ENCODE peak calls at places on chromosomes 5 and 9, in nine cellular contexts. One of them, this sample, is unnamed.

GRCh38 chr5:116778015-116778414 is 203.4 kb upstream of the SEMA6A start:
- DNase-seq in activated naive CD4-positive, alpha-beta T cell: no peak
- DNase-seq in iPS DF 6.9: no peak
- DNase-seq in effector CD4-positive, alpha-beta T cell: no peak
- DNase-seq in anterior cingulate cortex: peak
- DNase-seq in vagina: no peak
- DNase-seq in amniotic stem cell: no peak
- DNase-seq in effector memory CD4-positive, alpha-beta T cell: no peak
- DNase-seq in nephron progenitor cell: peak
- DNase-seq in this sample: no peak

GRCh38 chr5:95673076-95673475 is 9.7 kb downstream of the SPATA9 start:
- DNase-seq in activated naive CD4-positive, alpha-beta T cell: no peak
- DNase-seq in iPS DF 6.9: no peak
- DNase-seq in effector CD4-positive, alpha-beta T cell: no peak
- DNase-seq in anterior cingulate cortex: no peak
- DNase-seq in vagina: no peak
- DNase-seq in amniotic stem cell: no peak
- DNase-seq in effector memory CD4-positive, alpha-beta T cell: no peak
- DNase-seq in nephron progenitor cell: no peak
- DNase-seq in this sample: no peak

GRCh38 chr5:37184748-37185364 is 64.3 kb downstream of the CPLANE1 start:
- DNase-seq in activated naive CD4-positive, alpha-beta T cell: no peak
- DNase-seq in iPS DF 6.9: no peak
- DNase-seq in effector CD4-positive, alpha-beta T cell: no peak
- DNase-seq in anterior cingulate cortex: no peak
- DNase-seq in vagina: no peak
- DNase-seq in amniotic stem cell: no peak
- DNase-seq in effector memory CD4-positive, alpha-beta T cell: no peak
- DNase-seq in nephron progenitor cell: no peak
- DNase-seq in this sample: no peak

GRCh38 chr5:39547548-39548154 is 122.9 kb upstream of the DAB2 start:
- DNase-seq in activated naive CD4-positive, alpha-beta T cell: no peak
- DNase-seq in iPS DF 6.9: no peak
- DNase-seq in effector CD4-positive, alpha-beta T cell: no peak
- DNase-seq in anterior cingulate cortex: no peak
- DNase-seq in vagina: no peak
- DNase-seq in amniotic stem cell: peak
- DNase-seq in effector memory CD4-positive, alpha-beta T cell: no peak
- DNase-seq in nephron progenitor cell: peak
- DNase-seq in this sample: no peak

GRCh38 chr9:32524558-32525461 is 1.2 kb downstream of the RIGI start:
- DNase-seq in activated naive CD4-positive, alpha-beta T cell: no peak
- DNase-seq in iPS DF 6.9: no peak
- DNase-seq in effector CD4-positive, alpha-beta T cell: no peak
- DNase-seq in anterior cingulate cortex: no peak
- DNase-seq in vagina: no peak
- DNase-seq in amniotic stem cell: no peak
- DNase-seq in effector memory CD4-positive, alpha-beta T cell: no peak
- DNase-seq in nephron progenitor cell: no peak
- DNase-seq in this sample: no peak

GRCh38 chr9:35598863-35599590 is 6.0 kb upstream of the TESK1 start:
- DNase-seq in activated naive CD4-positive, alpha-beta T cell: no peak
- DNase-seq in iPS DF 6.9: no peak
- DNase-seq in effector CD4-positive, alpha-beta T cell: no peak
- DNase-seq in anterior cingulate cortex: no peak
- DNase-seq in vagina: no peak
- DNase-seq in amniotic stem cell: no peak
- DNase-seq in effector memory CD4-positive, alpha-beta T cell: no peak
- DNase-seq in nephron progenitor cell: no peak
- DNase-seq in this sample: no peak

GRCh38 chr9:136527721-136528710 is 17.8 kb downstream of the NOTCH1 start:
- DNase-seq in activated naive CD4-positive, alpha-beta T cell: no peak
- DNase-seq in iPS DF 6.9: no peak
- DNase-seq in effector CD4-positive, alpha-beta T cell: no peak
- DNase-seq in anterior cingulate cortex: no peak
- DNase-seq in vagina: no peak
- DNase-seq in amniotic stem cell: no peak
- DNase-seq in effector memory CD4-positive, alpha-beta T cell: no peak
- DNase-seq in nephron progenitor cell: peak
- DNase-seq in this sample: no peak

GRCh38 chr5:137734962-137735530 is 843 bp downstream of the KLHL3 start:
- DNase-seq in activated naive CD4-positive, alpha-beta T cell: peak
- DNase-seq in iPS DF 6.9: no peak
- DNase-seq in effector CD4-positive, alpha-beta T cell: peak
- DNase-seq in anterior cingulate cortex: no peak
- DNase-seq in vagina: no peak
- DNase-seq in amniotic stem cell: no peak
- DNase-seq in effector memory CD4-positive, alpha-beta T cell: no peak
- DNase-seq in nephron progenitor cell: peak
- DNase-seq in this sample: no peak

GRCh38 chr5:177438468-177438867 is 8.1 kb upstream of the PRR7 start:
- DNase-seq in activated naive CD4-positive, alpha-beta T cell: no peak
- DNase-seq in iPS DF 6.9: no peak
- DNase-seq in effector CD4-positive, alpha-beta T cell: no peak
- DNase-seq in anterior cingulate cortex: no peak
- DNase-seq in vagina: no peak
- DNase-seq in amniotic stem cell: no peak
- DNase-seq in effector memory CD4-positive, alpha-beta T cell: no peak
- DNase-seq in nephron progenitor cell: no peak
- DNase-seq in this sample: no peak

GRCh38 chr5:32531885-32532520 is 53.4 kb upstream of the SUB1 start:
- DNase-seq in activated naive CD4-positive, alpha-beta T cell: peak
- DNase-seq in iPS DF 6.9: no peak
- DNase-seq in effector CD4-positive, alpha-beta T cell: peak
- DNase-seq in anterior cingulate cortex: no peak
- DNase-seq in vagina: no peak
- DNase-seq in amniotic stem cell: peak
- DNase-seq in effector memory CD4-positive, alpha-beta T cell: peak
- DNase-seq in nephron progenitor cell: no peak
- DNase-seq in this sample: no peak

GRCh38 chr9:131034268-131034667 is 25.3 kb downstream of the LAMC3 start:
- DNase-seq in activated naive CD4-positive, alpha-beta T cell: no peak
- DNase-seq in iPS DF 6.9: no peak
- DNase-seq in effector CD4-positive, alpha-beta T cell: no peak
- DNase-seq in anterior cingulate cortex: no peak
- DNase-seq in vagina: no peak
- DNase-seq in amniotic stem cell: no peak
- DNase-seq in effector memory CD4-positive, alpha-beta T cell: no peak
- DNase-seq in nephron progenitor cell: no peak
- DNase-seq in this sample: no peak

This sample was measured in non-pigmented ciliary epithelial cell.